ENCODE peak calls at places on chromosomes 13 and 19, in nine cellular contexts. One of them, this sample, is unnamed.

GRCh38 chr13:50370303-50370950 is 355.2 kb downstream of the KCNRG start:
- DNase-seq in mammary epithelial cell: no peak
- DNase-seq in CD4-positive, alpha-beta T cell: no peak
- DNase-seq in effector memory CD4-positive, alpha-beta T cell: no peak
- DNase-seq in upper lobe of right lung: no peak
- DNase-seq in trophoblast cell: no peak
- DNase-seq in neural progenitor cell: no peak
- DNase-seq in breast epithelium: no peak
- DNase-seq in ovary: no peak
- DNase-seq in this sample: no peak

GRCh38 chr13:21138561-21138960 is 37.8 kb downstream of the SKA3 start:
- DNase-seq in mammary epithelial cell: no peak
- DNase-seq in CD4-positive, alpha-beta T cell: no peak
- DNase-seq in effector memory CD4-positive, alpha-beta T cell: no peak
- DNase-seq in upper lobe of right lung: no peak
- DNase-seq in trophoblast cell: no peak
- DNase-seq in neural progenitor cell: no peak
- DNase-seq in breast epithelium: no peak
- DNase-seq in ovary: no peak
- DNase-seq in this sample: no peak

GRCh38 chr19:48837081-48837524 is 812 bp upstream of the HSD17B14 start:
- DNase-seq in mammary epithelial cell: no peak
- DNase-seq in CD4-positive, alpha-beta T cell: peak; percentile 62
- DNase-seq in effector memory CD4-positive, alpha-beta T cell: peak; percentile 69
- DNase-seq in upper lobe of right lung: peak; percentile 93
- DNase-seq in trophoblast cell: peak; percentile 71
- DNase-seq in neural progenitor cell: peak; percentile 99
- DNase-seq in breast epithelium: peak; percentile 86
- DNase-seq in ovary: peak; percentile 95
- DNase-seq in this sample: peak; percentile 92

GRCh38 chr19:29812080-29812880 is 489 bp downstream of the CCNE1 start:
- DNase-seq in mammary epithelial cell: no peak
- DNase-seq in CD4-positive, alpha-beta T cell: no peak
- DNase-seq in effector memory CD4-positive, alpha-beta T cell: no peak
- DNase-seq in upper lobe of right lung: peak; percentile 66
- DNase-seq in trophoblast cell: no peak
- DNase-seq in neural progenitor cell: peak; percentile 53
- DNase-seq in breast epithelium: no peak
- DNase-seq in ovary: peak; percentile 17
- DNase-seq in this sample: peak; percentile 51

GRCh38 chr19:33194884-33195710 is 967 bp downstream of the LRP3 start:
- DNase-seq in mammary epithelial cell: no peak
- DNase-seq in CD4-positive, alpha-beta T cell: no peak
- DNase-seq in effector memory CD4-positive, alpha-beta T cell: no peak
- DNase-seq in upper lobe of right lung: peak; percentile 69
- DNase-seq in trophoblast cell: no peak
- DNase-seq in neural progenitor cell: peak; percentile 59
- DNase-seq in breast epithelium: no peak
- DNase-seq in ovary: peak; percentile 79
- DNase-seq in this sample: no peak

GRCh38 chr13:30779608-30780007 is 44.3 kb downstream of the ALOX5AP start:
- DNase-seq in mammary epithelial cell: no peak
- DNase-seq in CD4-positive, alpha-beta T cell: no peak
- DNase-seq in effector memory CD4-positive, alpha-beta T cell: no peak
- DNase-seq in upper lobe of right lung: no peak
- DNase-seq in trophoblast cell: no peak
- DNase-seq in neural progenitor cell: no peak
- DNase-seq in breast epithelium: no peak
- DNase-seq in ovary: no peak
- DNase-seq in this sample: no peak

GRCh38 chr13:100124265-100124664 is 35.4 kb downstream of the PCCA start:
- DNase-seq in mammary epithelial cell: no peak
- DNase-seq in CD4-positive, alpha-beta T cell: no peak
- DNase-seq in effector memory CD4-positive, alpha-beta T cell: no peak
- DNase-seq in upper lobe of right lung: no peak
- DNase-seq in trophoblast cell: peak; percentile 7
- DNase-seq in neural progenitor cell: no peak
- DNase-seq in breast epithelium: no peak
- DNase-seq in ovary: no peak
- DNase-seq in this sample: no peak

GRCh38 chr19:39428309-39429112 is 7.2 kb downstream of the RPS16 start:
- DNase-seq in mammary epithelial cell: no peak
- DNase-seq in CD4-positive, alpha-beta T cell: no peak
- DNase-seq in effector memory CD4-positive, alpha-beta T cell: no peak
- DNase-seq in upper lobe of right lung: peak; percentile 78
- DNase-seq in trophoblast cell: peak; percentile 75
- DNase-seq in neural progenitor cell: peak; percentile 91
- DNase-seq in breast epithelium: no peak
- DNase-seq in ovary: peak; percentile 84
- DNase-seq in this sample: peak; percentile 73

DNA sequence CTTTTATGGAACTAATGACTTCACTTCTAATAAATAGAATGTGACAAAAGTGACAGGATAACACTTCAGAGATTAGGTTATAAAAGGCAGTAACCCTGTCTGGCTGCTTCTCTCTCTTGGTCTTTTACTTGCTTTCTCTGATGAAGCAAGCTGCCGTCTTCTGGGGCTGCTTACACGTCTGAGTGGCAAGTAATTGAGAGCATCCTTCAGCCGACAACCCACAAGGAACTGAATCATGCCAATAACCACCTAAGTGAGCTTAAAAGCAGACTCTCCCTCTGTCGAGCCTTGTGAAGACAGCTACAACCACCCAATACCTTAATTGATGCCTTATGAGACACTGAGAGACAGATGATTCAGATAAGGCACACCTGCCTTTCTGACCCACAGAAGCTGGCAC is 1091.2 kb downstream of the SLITRK1 start:
- DNase-seq in mammary epithelial cell: no peak
- DNase-seq in CD4-positive, alpha-beta T cell: no peak
- DNase-seq in effector memory CD4-positive, alpha-beta T cell: no peak
- DNase-seq in upper lobe of right lung: no peak
- DNase-seq in trophoblast cell: no peak
- DNase-seq in neural progenitor cell: no peak
- DNase-seq in breast epithelium: no peak
- DNase-seq in ovary: no peak
- DNase-seq in this sample: no peak
- H3K27ac ChIP-seq in mammary epithelial cell: no peak overlapping the region
- H3K27ac ChIP-seq in CD4-positive, alpha-beta T cell: no peak overlapping the region
- H3K27ac ChIP-seq in effector memory CD4-positive, alpha-beta T cell: no peak overlapping the region
- H3K27ac ChIP-seq in upper lobe of right lung: no peak overlapping the region
- H3K27ac ChIP-seq in trophoblast cell: no peak overlapping the region
- H3K27ac ChIP-seq in neural progenitor cell: no peak overlapping the region
- H3K27ac ChIP-seq in breast epithelium: no peak overlapping the region
- H3K27ac ChIP-seq in ovary: no peak overlapping the region
- H3K27ac ChIP-seq in this sample: no peak overlapping the region

GRCh38 chr13:98626298-98626940 is 49.5 kb upstream of the STK24 start:
- DNase-seq in mammary epithelial cell: no peak
- DNase-seq in CD4-positive, alpha-beta T cell: no peak
- DNase-seq in effector memory CD4-positive, alpha-beta T cell: no peak
- DNase-seq in upper lobe of right lung: no peak
- DNase-seq in trophoblast cell: no peak
- DNase-seq in neural progenitor cell: no peak
- DNase-seq in breast epithelium: no peak
- DNase-seq in ovary: no peak
- DNase-seq in this sample: no peak

GRCh38 chr13:98619556-98619955 is 42.6 kb upstream of the STK24 start:
- DNase-seq in mammary epithelial cell: peak; percentile 15
- DNase-seq in CD4-positive, alpha-beta T cell: no peak
- DNase-seq in effector memory CD4-positive, alpha-beta T cell: no peak
- DNase-seq in upper lobe of right lung: no peak
- DNase-seq in trophoblast cell: no peak
- DNase-seq in neural progenitor cell: no peak
- DNase-seq in breast epithelium: no peak
- DNase-seq in ovary: no peak
- DNase-seq in this sample: no peak

DNA sequence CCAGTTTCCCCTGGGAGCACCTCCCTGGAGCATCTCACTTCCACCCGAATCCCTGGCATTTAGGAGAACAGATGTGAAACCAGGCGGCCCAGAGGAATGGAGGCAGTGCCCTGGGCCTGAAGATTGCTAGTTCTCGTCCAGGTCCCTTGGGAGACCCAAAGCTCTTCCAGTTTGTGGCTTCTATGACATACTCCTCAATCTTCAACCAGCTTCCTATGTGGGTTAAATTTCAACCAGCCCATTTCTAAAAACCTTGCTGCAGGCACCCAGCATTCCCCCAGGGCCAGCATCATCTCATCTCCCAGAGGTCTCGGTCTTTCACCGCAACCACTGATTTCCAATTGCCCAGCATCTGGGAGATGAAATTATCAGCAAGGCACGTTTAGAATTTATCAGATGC is 46.0 kb upstream of the STK24 start:
- DNase-seq in mammary epithelial cell: no peak
- DNase-seq in CD4-positive, alpha-beta T cell: no peak
- DNase-seq in effector memory CD4-positive, alpha-beta T cell: no peak
- DNase-seq in upper lobe of right lung: no peak
- DNase-seq in trophoblast cell: peak; percentile 57
- DNase-seq in neural progenitor cell: no peak
- DNase-seq in breast epithelium: no peak
- DNase-seq in ovary: no peak
- DNase-seq in this sample: no peak
- H3K27ac ChIP-seq in mammary epithelial cell: no peak overlapping the region
- H3K27ac ChIP-seq in CD4-positive, alpha-beta T cell: no peak overlapping the region
- H3K27ac ChIP-seq in effector memory CD4-positive, alpha-beta T cell: no peak overlapping the region
- H3K27ac ChIP-seq in upper lobe of right lung: no peak overlapping the region
- H3K27ac ChIP-seq in trophoblast cell: no peak overlapping the region
- H3K27ac ChIP-seq in neural progenitor cell: no peak overlapping the region
- H3K27ac ChIP-seq in breast epithelium: no peak overlapping the region
- H3K27ac ChIP-seq in ovary: no peak overlapping the region
- H3K27ac ChIP-seq in this sample: no peak overlapping the region

DNA sequence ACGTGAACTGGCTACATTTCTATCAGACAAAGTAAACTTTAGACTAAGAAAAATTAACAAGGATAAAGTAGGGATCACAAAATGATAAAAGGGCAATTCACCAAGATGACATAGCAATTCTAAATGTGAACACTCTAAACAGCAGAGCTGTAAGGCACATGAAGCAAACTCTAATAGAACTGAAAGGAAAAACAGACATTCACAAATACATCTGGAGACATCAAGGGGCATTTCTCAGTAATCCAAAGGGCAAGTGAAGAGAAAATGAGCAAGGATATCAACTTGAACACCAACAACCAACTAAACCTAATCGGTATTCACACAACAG is 12.7 kb downstream of the TUBGCP3 start:
- DNase-seq in mammary epithelial cell: no peak
- DNase-seq in CD4-positive, alpha-beta T cell: no peak
- DNase-seq in effector memory CD4-positive, alpha-beta T cell: no peak
- DNase-seq in upper lobe of right lung: no peak
- DNase-seq in trophoblast cell: no peak
- DNase-seq in neural progenitor cell: no peak
- DNase-seq in breast epithelium: no peak
- DNase-seq in ovary: no peak
- DNase-seq in this sample: no peak
- H3K27ac ChIP-seq in mammary epithelial cell: no peak overlapping the region
- H3K27ac ChIP-seq in CD4-positive, alpha-beta T cell: no peak overlapping the region
- H3K27ac ChIP-seq in effector memory CD4-positive, alpha-beta T cell: no peak overlapping the region
- H3K27ac ChIP-seq in upper lobe of right lung: no peak overlapping the region
- H3K27ac ChIP-seq in trophoblast cell: no peak overlapping the region
- H3K27ac ChIP-seq in neural progenitor cell: no peak overlapping the region
- H3K27ac ChIP-seq in breast epithelium: no peak overlapping the region
- H3K27ac ChIP-seq in ovary: no peak overlapping the region
- H3K27ac ChIP-seq in this sample: peak overlapping the region; percentile 43

GRCh38 chr19:18265611-18265981 is 8.7 kb downstream of the IQCN start:
- DNase-seq in mammary epithelial cell: no peak
- DNase-seq in CD4-positive, alpha-beta T cell: no peak
- DNase-seq in effector memory CD4-positive, alpha-beta T cell: no peak
- DNase-seq in upper lobe of right lung: no peak
- DNase-seq in trophoblast cell: no peak
- DNase-seq in neural progenitor cell: no peak
- DNase-seq in breast epithelium: no peak
- DNase-seq in ovary: no peak
- DNase-seq in this sample: no peak
- H3K27ac ChIP-seq in mammary epithelial cell: no peak overlapping the region
- H3K27ac ChIP-seq in CD4-positive, alpha-beta T cell: no peak overlapping the region
- H3K27ac ChIP-seq in effector memory CD4-positive, alpha-beta T cell: no peak overlapping the region
- H3K27ac ChIP-seq in upper lobe of right lung: no peak overlapping the region
- H3K27ac ChIP-seq in trophoblast cell: no peak overlapping the region
- H3K27ac ChIP-seq in neural progenitor cell: no peak overlapping the region
- H3K27ac ChIP-seq in breast epithelium: no peak overlapping the region
- H3K27ac ChIP-seq in ovary: no peak overlapping the region
- H3K27ac ChIP-seq in this sample: no peak overlapping the region

GRCh38 chr19:45780146-45780447 is 2.2 kb downstream of the DMPK start:
- DNase-seq in mammary epithelial cell: no peak
- DNase-seq in CD4-positive, alpha-beta T cell: no peak
- DNase-seq in effector memory CD4-positive, alpha-beta T cell: no peak
- DNase-seq in upper lobe of right lung: no peak
- DNase-seq in trophoblast cell: no peak
- DNase-seq in neural progenitor cell: no peak
- DNase-seq in breast epithelium: no peak
- DNase-seq in ovary: no peak
- DNase-seq in this sample: no peak
- H3K27ac ChIP-seq in mammary epithelial cell: no peak overlapping the region
- H3K27ac ChIP-seq in CD4-positive, alpha-beta T cell: no peak overlapping the region
- H3K27ac ChIP-seq in effector memory CD4-positive, alpha-beta T cell: no peak overlapping the region
- H3K27ac ChIP-seq in upper lobe of right lung: no peak overlapping the region
- H3K27ac ChIP-seq in trophoblast cell: no peak overlapping the region
- H3K27ac ChIP-seq in neural progenitor cell: no peak overlapping the region
- H3K27ac ChIP-seq in breast epithelium: peak overlapping the region; percentile 61
- H3K27ac ChIP-seq in ovary: no peak overlapping the region
- H3K27ac ChIP-seq in this sample: no peak overlapping the region

This sample was measured in lower lobe of right lung.